ENCODE peak calls at places on chromosomes 12 and 14, in seven cellular contexts. K, W, J, D, M, O and E are unnamed samples.

GRCh38 chr12:131380220-131380957 is 330.5 kb upstream of the SFSWAP start:
- DNase-seq in W (no peak), K (no peak), J (no peak), M (no peak), O (no peak), D (no peak), E (no peak)

GRCh38 chr14:71651228-71651627 is 281.0 kb upstream of the RGS6 start:
- DNase-seq in J (no peak), M (no peak), O (no peak), D (peak), W (no peak), K (no peak), E (no peak)

GRCh38 chr12:130608132-130608531 is 108.0 kb downstream of the RIMBP2 start:
- DNase-seq in D (no peak), O (no peak), K (no peak), J (no peak), W (no peak), M (no peak), E (no peak)

GRCh38 chr14:79597561-79597960 is 613.7 kb downstream of the DIO2 start:
- DNase-seq in O (no peak), W (no peak), K (no peak), D (peak), M (no peak), J (no peak), E (no peak)

GRCh38 chr12:29148958-29149690 is at the start of gene FAR2:
- DNase-seq in W (peak), O (peak), J (peak), M (peak), K (no peak), D (no peak), E (no peak)

GRCh38 chr12:16325426-16325825 is 22.0 kb upstream of the MGST1 start:
- DNase-seq in J (no peak), O (no peak), D (no peak), K (no peak), M (no peak), W (no peak), E (no peak)

GRCh38 chr14:90114554-90114953 is 52.8 kb downstream of the KCNK13 start:
- DNase-seq in M (no peak), J (no peak), O (no peak), W (no peak), D (no peak), K (no peak), E (no peak)

GRCh38 chr14:84961637-84962036 is 568.3 kb upstream of the FLRT2 start:
- DNase-seq in K (no peak), D (no peak), M (no peak), O (no peak), W (no peak), J (no peak), E (no peak)

GRCh38 chr14:60753264-60754126 is 18.9 kb downstream of the MNAT1 start:
- DNase-seq in W (no peak), D (peak), K (no peak), O (no peak), J (peak), M (peak), E (no peak)

GRCh38 chr12:41604830-41605229 is 416.7 kb downstream of the PDZRN4 start:
- DNase-seq in O (no peak), W (no peak), K (no peak), J (no peak), M (no peak), D (no peak), E (no peak)

GRCh38 chr12:111673503-111673902 is 12.3 kb downstream of the BRAP start:
- DNase-seq in M (no peak), J (no peak), K (no peak), D (peak), O (no peak), W (no peak), E (no peak)

GRCh38 chr12:15276088-15276698 is 46.1 kb upstream of the PTPRO start:
- DNase-seq in M (no peak), D (peak), J (no peak), K (no peak), W (no peak), O (no peak), E (no peak)

GRCh38 chr12:38689704-38690103 is 215.7 kb downstream of the CPNE8 start:
- DNase-seq in M (no peak), K (no peak), W (no peak), D (no peak), J (no peak), O (no peak), E (no peak)

GRCh38 chr14:35342160-35343010 is 50.2 kb downstream of the PSMA6 start:
- DNase-seq in K (peak), M (no peak), O (peak), D (peak), W (no peak), J (no peak), E (no peak)

GRCh38 chr12:121778567-121779421 is 14.7 kb downstream of the RHOF start:
- DNase-seq in W (no peak), D (no peak), J (no peak), O (no peak), M (no peak), K (no peak), E (no peak)

GRCh38 chr14:52354257-52354656 is 40.1 kb downstream of the PTGER2 start:
- DNase-seq in W (no peak), K (no peak), M (no peak), O (no peak), D (no peak), J (no peak), E (no peak)

GRCh38 chr12:4214912-4215861 is 58.4 kb upstream of the CCND2 start:
- DNase-seq in D (no peak), K (peak), O (peak), W (peak), J (no peak), M (no peak), E (peak)

GRCh38 chr14:101237241-101237616 is 324.1 kb upstream of the DIO3 start:
- DNase-seq in W (no peak), O (no peak), D (no peak), J (no peak), M (no peak), K (no peak), E (peak)

DNA sequence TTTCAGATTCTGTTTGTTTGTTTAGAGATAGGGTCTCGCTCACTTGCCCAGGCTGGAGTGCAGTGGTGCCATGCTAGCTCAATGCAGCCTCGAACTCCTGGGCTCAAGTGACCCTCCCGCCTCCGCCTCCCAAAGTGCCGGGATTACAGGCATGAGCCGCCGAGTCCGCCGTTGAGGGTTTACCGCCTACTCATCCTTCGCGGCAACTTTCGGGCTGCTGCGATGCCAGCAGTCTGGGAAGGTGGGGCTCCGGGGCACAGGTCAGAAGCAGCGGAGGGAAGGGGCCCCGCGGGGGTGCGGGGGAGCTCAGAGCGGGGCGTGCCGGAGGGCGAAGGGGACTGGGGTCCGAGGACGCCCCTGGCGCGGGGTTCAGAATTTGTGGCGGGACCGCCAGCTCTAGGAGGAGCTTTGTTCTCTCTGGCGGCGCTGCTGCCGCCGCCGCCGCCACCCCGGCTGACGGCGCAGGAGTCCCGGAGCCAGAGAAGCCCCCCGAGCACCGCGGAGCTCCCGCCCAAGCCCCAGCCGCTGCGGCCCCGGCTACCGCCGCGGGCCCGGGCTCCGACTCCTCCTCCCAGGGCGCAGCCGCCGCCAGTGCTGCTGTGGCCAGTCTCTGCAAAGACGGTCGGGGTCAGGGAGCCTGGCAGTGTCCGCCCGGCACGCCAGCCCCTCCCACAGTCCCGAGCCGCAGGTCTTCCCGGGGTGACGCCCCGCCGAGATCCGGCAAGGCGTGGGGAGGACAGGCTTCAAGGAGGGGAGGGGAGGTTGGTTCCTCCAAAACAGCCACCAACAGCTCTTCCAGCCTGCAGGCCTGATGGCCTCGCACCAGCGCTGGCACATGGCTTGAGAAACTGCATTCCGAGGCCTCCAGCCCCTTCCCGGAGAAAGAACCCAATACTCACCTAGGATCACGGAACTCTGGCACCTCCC is 10.9 kb upstream of the KRT77 start:
- DNase-seq in D (no peak), O (no peak), K (no peak), M (no peak), W (no peak), J (no peak), E (no peak)
- H3K4me3 ChIP-seq in D (no peak), O (no peak), K (peak), M (no peak), W (no peak), J (no peak), E (peak)

GRCh38 chr12:106487664-106488063 is 95.1 kb upstream of the RFX4 start:
- DNase-seq in K (no peak), J (no peak), M (no peak), W (no peak), D (no peak), O (no peak), E (no peak)
- H3K27ac ChIP-seq in K (no peak), J (no peak), M (no peak), W (no peak), D (no peak), O (no peak), E (no peak)

DNA sequence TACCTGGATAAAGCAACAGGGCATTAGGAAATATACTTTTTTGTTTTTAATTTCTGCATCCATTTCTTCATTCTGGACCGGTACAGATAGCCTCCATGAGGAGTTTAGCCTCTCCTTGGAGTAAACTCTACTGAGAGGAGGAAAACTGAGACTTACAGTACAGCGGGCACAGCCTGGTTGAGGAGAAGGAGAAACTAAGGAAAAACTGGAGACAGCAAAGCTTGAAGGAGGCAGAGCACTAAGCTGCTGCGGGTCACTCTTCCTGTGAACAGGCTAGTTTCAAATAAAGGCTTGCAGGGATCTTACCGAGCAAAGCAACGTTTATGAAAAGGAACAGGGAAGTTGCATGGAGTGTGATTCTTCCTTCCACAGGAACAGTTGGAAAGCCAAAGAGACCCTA is 362 bp upstream of the SSTR1 start:
- DNase-seq in M (no peak), J (no peak), O (no peak), D (no peak), W (no peak), K (no peak), E (no peak)
- H3K4me3 ChIP-seq in M (no peak), J (no peak), O (no peak), D (peak), W (no peak), K (no peak), E (peak)

GRCh38 chr12:115385141-115385540 is 701.2 kb upstream of the TBX3 start:
- DNase-seq in J (no peak), K (no peak), M (no peak), O (no peak), D (no peak), W (no peak), E (no peak)
- H3K27ac ChIP-seq in J (no peak), K (no peak), M (no peak), O (no peak), D (no peak), W (no peak), E (no peak)

GRCh38 chr14:68951800-68952540 is 27.1 kb downstream of the ACTN1 start:
- DNase-seq in D (no peak), O (no peak), M (no peak), K (no peak), W (no peak), J (no peak), E (no peak)
- H3K4me3 ChIP-seq in D (no peak), O (no peak), M (no peak), K (no peak), W (no peak), J (no peak), E (no peak)

DNA sequence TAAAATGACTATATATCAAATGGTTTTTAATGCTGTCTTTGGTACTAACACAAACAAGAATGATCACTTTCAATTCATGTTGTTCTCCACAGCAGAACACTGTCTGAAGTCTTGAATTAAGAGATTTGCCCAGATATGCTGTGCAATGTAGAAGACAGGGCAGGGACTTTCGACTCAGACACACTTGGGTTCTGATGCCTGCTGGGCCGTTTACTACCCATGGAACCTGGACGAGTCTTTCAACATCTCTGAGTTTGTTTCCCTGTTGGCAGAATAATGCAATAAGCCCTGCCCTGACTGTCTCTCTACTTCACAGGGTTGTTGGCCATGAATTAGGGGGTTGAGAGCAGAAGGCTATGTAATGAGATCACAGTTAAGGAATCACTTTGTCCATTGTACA is 162.6 kb upstream of the TMPO start:
- DNase-seq in M (no peak), O (no peak), K (no peak), W (no peak), D (no peak), J (no peak), E (no peak)
- H3K27ac ChIP-seq in M (no peak), O (no peak), K (no peak), W (no peak), D (no peak), J (no peak), E (no peak)

GRCh38 chr12:48978741-48979601 is 849 bp downstream of the WNT1 start:
- DNase-seq in J (no peak), O (no peak), M (peak), K (no peak), D (no peak), W (no peak), E (no peak)
- H3K4me3 ChIP-seq in J (peak), O (peak), M (peak), K (peak), D (no peak), W (no peak), E (peak)

GRCh38 chr12:93714382-93714781 is 37.2 kb downstream of the CRADD start:
- DNase-seq in W (no peak), D (no peak), K (no peak), J (no peak), M (no peak), O (no peak), E (no peak)
- H3K27ac ChIP-seq in W (peak), D (no peak), K (peak), J (no peak), M (no peak), O (no peak), E (no peak)